ENCODE peak calls at places on chromosomes 4 and X, in nine cellular contexts. W is activated CD4-positive, alpha-beta T cell treated with anti-CD3 and anti-CD28 coated beads, Interleukin-2, amount 10 ng/mL, durations not matched to agents 7 days and 5 days; I is astrocyte of the cerebellum; T is NCI-H1105; A is SJSA1; F is HuH-7; O is BJ; E is right lobe of liver; X is NCI-H1092. D is an unnamed sample.

GRCh38 chrX:101219116-101219839 is at the start of gene DRP2:
- DNase-seq in W (no peak), I (no peak), T (no peak), A (no peak), F (no peak), O (no peak), E (no peak), X (no peak), D (no peak)

GRCh38 chr4:17544831-17545234 is 29.9 kb downstream of the CLRN2 start:
- DNase-seq in W (no peak), I (no peak), T (peak), A (peak), F (no peak), O (no peak), E (no peak), X (peak), D (no peak)

GRCh38 chr4:52659722-52660261 is 691 bp upstream of the USP46 start:
- DNase-seq in W (no peak), I (no peak), T (no peak), A (peak), F (peak), O (no peak), E (peak), X (no peak), D (peak)

GRCh38 chr4:81227138-81227537 is 12.1 kb upstream of the PRKG2 start:
- DNase-seq in W (no peak), I (no peak), T (no peak), A (no peak), F (no peak), O (no peak), E (no peak), X (no peak), D (no peak)

GRCh38 chrX:13078739-13079444 is 34.5 kb upstream of the FAM9C start:
- DNase-seq in W (peak), I (peak), T (no peak), A (peak), F (no peak), O (peak), E (no peak), X (no peak), D (peak)

GRCh38 chrX:106811131-106811910 is 8.8 kb downstream of the TBC1D8B start:
- DNase-seq in W (no peak), I (no peak), T (no peak), A (no peak), F (no peak), O (no peak), E (no peak), X (no peak), D (no peak)

GRCh38 chr4:113725963-113726362 is 35.6 kb downstream of the CAMK2D start:
- DNase-seq in W (no peak), I (no peak), T (no peak), A (no peak), F (no peak), O (no peak), E (no peak), X (no peak), D (no peak)

GRCh38 chrX:110218591-110218990 is 99.3 kb downstream of the AMMECR1 start:
- DNase-seq in W (no peak), I (no peak), T (no peak), A (no peak), F (no peak), O (no peak), E (no peak), X (no peak), D (no peak)

GRCh38 chr4:183260491-183261151 is 59.5 kb downstream of the CLDN22 start:
- DNase-seq in W (no peak), I (no peak), T (no peak), A (no peak), F (no peak), O (no peak), E (no peak), X (no peak), D (no peak)

GRCh38 chrX:150694738-150695410 is 1.7 kb downstream of the MTMR1 start:
- DNase-seq in W (peak), I (no peak), T (no peak), A (no peak), F (no peak), O (no peak), E (no peak), X (no peak), D (no peak)

GRCh38 chr4:100290585-100290984 is 100.3 kb upstream of the DDIT4L start:
- DNase-seq in W (no peak), I (no peak), T (no peak), A (peak), F (no peak), O (no peak), E (no peak), X (no peak), D (no peak)